ENCODE peak calls at places on chromosome 2, in nine cellular contexts. V is HCT116, F is MG63, O is bronchial epithelial cell, N is K562, Z is Panc1, X is body of pancreas, A is stomach, G is lung. E is an unnamed sample.

GRCh38 chr2:217279571-217279970 is 419.7 kb upstream of the TNP1 start:
- DNase-seq in O (peak; percentile 56), A (no peak), X (no peak), G (no peak), N (no peak), F (peak; percentile 47), Z (no peak), V (no peak), E (peak; percentile 80)

GRCh38 chr2:10487144-10488104 is 39.3 kb upstream of the ODC1 start:
- DNase-seq in V (no peak), O (peak; percentile 88), F (no peak), Z (peak; percentile 47), A (peak; percentile 67), X (no peak), G (no peak), N (no peak), E (no peak)

GRCh38 chr2:150567771-150568278 is 80.4 kb upstream of the RND3 start:
- DNase-seq in N (no peak), V (no peak), G (no peak), Z (no peak), O (no peak), A (no peak), X (no peak), F (no peak), E (peak; percentile 50)

GRCh38 chr2:150081775-150082517 is 405.5 kb downstream of the RND3 start:
- DNase-seq in V (no peak), A (no peak), O (peak; percentile 48), X (no peak), G (no peak), F (no peak), N (no peak), Z (no peak), E (no peak)

GRCh38 chr2:130755234-130756040 is at the start of gene AMER3:
- DNase-seq in O (no peak), V (no peak), X (peak; percentile 40), F (no peak), Z (no peak), N (no peak), A (no peak), G (no peak), E (no peak)

GRCh38 chr2:150569761-150570160 is 82.3 kb upstream of the RND3 start:
- DNase-seq in X (no peak), Z (no peak), O (no peak), A (no peak), N (no peak), F (peak; percentile 21), G (no peak), V (no peak), E (no peak)

GRCh38 chr2:196453613-196454047 is 185.9 kb upstream of the CCDC150 start:
- DNase-seq in G (no peak), F (peak; percentile 25), X (peak; percentile 15), V (peak; percentile 60), A (no peak), Z (peak; percentile 15), N (peak; percentile 7), O (peak; percentile 57), E (peak; percentile 34)

GRCh38 chr2:12855508-12855907 is 138.8 kb downstream of the TRIB2 start:
- DNase-seq in N (no peak), V (no peak), O (peak; percentile 22), Z (no peak), A (no peak), G (no peak), F (no peak), X (no peak), E (no peak)

GRCh38 chr2:21819475-21819874 is 695.7 kb downstream of the TDRD15 start:
- DNase-seq in A (no peak), V (no peak), F (no peak), O (peak; percentile 9), N (no peak), G (no peak), Z (no peak), X (no peak), E (no peak)

GRCh38 chr2:153871231-153872221 is at the start of gene GALNT13:
- DNase-seq in Z (no peak), F (peak; percentile 61), N (no peak), V (no peak), A (no peak), O (peak; percentile 1), G (peak; percentile 47), X (peak; percentile 44), E (no peak)

GRCh38 chr2:153872311-153873061 is 764 bp downstream of the GALNT13 start:
- DNase-seq in N (no peak), F (no peak), A (no peak), X (no peak), O (no peak), V (no peak), Z (no peak), G (no peak), E (no peak)

GRCh38 chr2:153870308-153870707 is 1.4 kb upstream of the GALNT13 start:
- DNase-seq in O (peak; percentile 20), G (no peak), A (no peak), V (no peak), F (no peak), N (no peak), Z (no peak), X (no peak), E (no peak)

GRCh38 chr2:153875801-153876466 is 4.2 kb downstream of the GALNT13 start:
- DNase-seq in V (no peak), Z (no peak), A (no peak), X (no peak), G (no peak), N (no peak), F (no peak), O (no peak), E (no peak)

GRCh38 chr2:153873062-153874048 is 1.6 kb downstream of the GALNT13 start:
- DNase-seq in N (no peak), V (no peak), X (no peak), O (no peak), Z (no peak), G (no peak), A (no peak), F (no peak), E (no peak)
- H3K27me3 ChIP-seq in N (no peaks in the 10 kb centered on the region), V (no peaks in the 10 kb centered on the region), X (no peaks in the 10 kb centered on the region), O (peaks cover 21% of the 10 kb centered on the region), Z (no peaks in the 10 kb centered on the region), G (peaks cover 3% of the 10 kb centered on the region), A (peaks cover 30% of the 10 kb centered on the region), F (peaks cover 34% of the 10 kb centered on the region), E (no peaks in the 10 kb centered on the region)

GRCh38 chr2:27261926-27262298 is 935 bp downstream of the SLC30A3 start:
- DNase-seq in N (no peak), X (no peak), V (no peak), A (no peak), O (no peak), F (no peak), Z (no peak), G (no peak), E (no peak)
- H3K27me3 ChIP-seq in N (peaks cover 31% of the 10 kb centered on the region), X (no peaks in the 10 kb centered on the region), V (peaks cover 13% of the 10 kb centered on the region), A (peaks cover 80% of the 10 kb centered on the region), O (peaks cover 53% of the 10 kb centered on the region), F (peaks cover 45% of the 10 kb centered on the region), Z (peaks cover 27% of the 10 kb centered on the region), G (no peaks in the 10 kb centered on the region), E (peaks cover 69% of the 10 kb centered on the region)

DNA sequence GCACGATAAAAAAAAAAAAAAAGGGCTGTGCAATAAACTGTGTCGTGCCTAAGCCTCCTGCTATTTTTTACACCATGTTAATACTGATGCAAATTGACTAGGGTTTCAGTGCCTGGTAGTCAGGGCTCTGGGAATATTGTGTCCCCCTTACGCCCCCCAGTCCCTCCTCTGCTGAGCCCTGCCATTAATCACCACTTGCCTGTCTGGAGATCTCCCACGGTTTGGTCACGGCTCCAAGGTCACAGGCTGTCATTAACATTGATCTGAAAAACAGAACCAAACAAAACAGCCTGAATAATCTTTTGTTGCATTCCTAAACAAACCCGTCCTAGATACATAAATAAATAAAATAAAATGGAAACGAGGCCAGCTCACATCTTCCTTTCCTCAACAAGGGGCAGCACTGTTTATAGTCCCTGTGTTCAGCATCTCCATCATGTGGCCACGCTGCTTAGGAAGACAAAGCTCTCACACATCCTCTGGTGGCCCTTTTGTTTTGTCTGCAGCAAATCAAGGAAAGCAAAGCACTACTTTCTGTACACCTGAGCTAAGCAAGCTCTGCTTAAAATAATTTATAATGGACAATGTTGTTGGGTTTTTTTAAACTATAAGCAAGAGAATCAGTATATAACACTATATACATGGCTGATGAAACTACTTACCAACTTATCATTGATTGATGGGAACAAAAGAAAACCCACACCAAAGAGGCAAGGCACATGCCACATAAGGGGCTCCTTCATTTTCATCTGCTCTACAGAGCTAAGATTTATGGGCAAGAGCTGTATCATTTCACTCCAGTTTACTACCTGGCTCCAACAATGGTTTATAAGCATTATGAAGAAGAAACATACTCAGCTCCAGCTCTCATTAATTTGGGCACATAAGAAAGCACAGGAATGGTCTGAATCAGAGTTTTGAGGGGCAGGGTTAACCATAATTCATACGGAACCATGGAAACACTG is 283.0 kb downstream of the AGPS start:
- DNase-seq in V (no peak), Z (no peak), G (no peak), X (no peak), N (no peak), A (no peak), F (no peak), O (no peak), E (no peak)
- H3K27me3 ChIP-seq in V (peaks cover 12% of the 10 kb centered on the region), Z (peaks cover 2% of the 10 kb centered on the region), G (no peaks in the 10 kb centered on the region), X (no peaks in the 10 kb centered on the region), N (no peaks in the 10 kb centered on the region), A (no peaks in the 10 kb centered on the region), F (peaks cover 3% of the 10 kb centered on the region), O (no peaks in the 10 kb centered on the region), E (peaks cover 3% of the 10 kb centered on the region)

DNA sequence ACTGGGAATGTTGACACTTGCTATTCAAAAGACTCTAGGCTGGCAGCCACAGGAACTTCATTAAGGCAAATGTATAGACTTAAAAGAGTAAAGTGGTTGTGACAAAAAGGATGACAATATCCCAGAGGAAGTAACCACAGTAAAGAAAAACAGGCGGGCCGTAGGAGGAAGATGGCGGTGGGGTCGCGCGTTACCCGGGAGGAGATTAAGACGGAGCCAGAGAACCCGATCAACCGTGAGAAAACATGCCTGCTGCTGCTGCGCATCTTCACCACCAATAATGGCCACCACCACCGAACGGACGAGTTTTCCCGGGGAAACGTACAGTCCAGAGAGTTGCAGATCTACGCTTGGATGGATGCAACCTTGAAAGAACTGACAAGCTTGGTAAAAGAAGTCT is 14.0 kb upstream of the NEUROD1 start:
- DNase-seq in O (no peak), A (no peak), G (no peak), F (no peak), Z (no peak), X (no peak), V (no peak), N (no peak), E (no peak)
- H3K27me3 ChIP-seq in O (no peaks in the 10 kb centered on the region), A (no peaks in the 10 kb centered on the region), G (peaks cover 2% of the 10 kb centered on the region), F (peaks cover 2% of the 10 kb centered on the region), Z (no peaks in the 10 kb centered on the region), X (no peaks in the 10 kb centered on the region), V (no peaks in the 10 kb centered on the region), N (no peaks in the 10 kb centered on the region), E (no peaks in the 10 kb centered on the region)

E was measured in AG04450.